ENCODE peak calls at places on chromosomes 2 and 18, in six cellular contexts. Q is IMR-90, V is H1, U is H9, N is trophoblast cell, X is neuronal stem cell. R is an unnamed sample. For H3K27me3, the result is how much of the 10 kb centered on the place peaks cover.

GRCh38 chr18:59957957-59958356 is 58.2 kb downstream of the PMAIP1 start:
- DNase-seq in N (peak), V (no peak), X (no peak), U (no peak), Q (peak), R (peak)

GRCh38 chr2:26970928-26971627 is 641 bp downstream of the MAPRE3 start:
- DNase-seq in Q (peak), N (peak), U (peak), V (peak), X (peak), R (peak)

GRCh38 chr18:36127866-36128845 is 984 bp downstream of the SLC39A6 start:
- DNase-seq in U (peak), V (no peak), N (peak), Q (peak), X (peak), R (peak)

GRCh38 chr2:104872866-104873688 is 19.2 kb downstream of the POU3F3 start:
- DNase-seq in U (peak), N (peak), Q (peak), V (peak), X (peak), R (peak)

GRCh38 chr18:63236417-63236816 is 83.2 kb downstream of the BCL2 start:
- DNase-seq in V (no peak), X (no peak), N (no peak), Q (no peak), U (no peak), R (no peak)

GRCh38 chr2:233416199-233416598 is 61.9 kb downstream of the DGKD start:
- DNase-seq in N (no peak), X (no peak), Q (no peak), U (no peak), V (peak), R (no peak)

GRCh38 chr2:179569834-179570233 is 291.6 kb downstream of the ZNF385B start:
- DNase-seq in U (no peak), V (no peak), N (no peak), X (no peak), Q (peak), R (peak)

GRCh38 chr18:56028514-56028913 is 440.5 kb upstream of the TCF4 start:
- DNase-seq in X (no peak), Q (peak), V (no peak), U (no peak), N (no peak), R (peak)

GRCh38 chr2:144530596-144530995 is 10.7 kb upstream of the ZEB2 start:
- DNase-seq in X (no peak), V (no peak), Q (no peak), N (no peak), U (no peak), R (no peak)

GRCh38 chr2:149744845-149745244 is 157.3 kb upstream of the MMADHC start:
- DNase-seq in Q (peak), N (no peak), V (no peak), X (no peak), U (no peak), R (peak)

GRCh38 chr2:73987109-73987947 is 2.6 kb downstream of the TET3 start:
- DNase-seq in Q (peak), X (no peak), N (peak), V (no peak), U (no peak), R (peak)

GRCh38 chr2:228417966-228418365 is 236.5 kb upstream of the SPHKAP start:
- DNase-seq in X (no peak), V (no peak), N (no peak), Q (no peak), U (no peak), R (no peak)

GRCh38 chr2:132965469-132965868 is 295.5 kb upstream of the LYPD1 start:
- DNase-seq in V (no peak), Q (no peak), X (no peak), N (no peak), U (no peak), R (no peak)

GRCh38 chr2:161373939-161374338 is 42.2 kb upstream of the TBR1 start:
- DNase-seq in V (no peak), X (no peak), U (no peak), Q (peak), N (peak), R (no peak)

GRCh38 chr18:5626130-5626880 is 82.5 kb upstream of the EPB41L3 start:
- DNase-seq in N (no peak), Q (no peak), U (no peak), X (no peak), V (no peak), R (no peak)

GRCh38 chr2:197090713-197091367 is 164.3 kb upstream of the PGAP1 start:
- DNase-seq in V (peak), X (no peak), U (peak), Q (no peak), N (no peak), R (no peak)

GRCh38 chr18:48093104-48093503 is 162.6 kb upstream of the SMAD2 start:
- DNase-seq in U (no peak), X (no peak), N (no peak), Q (no peak), V (no peak), R (no peak)

GRCh38 chr2:121897335-121897970 is 142.0 kb downstream of the TSN start:
- DNase-seq in V (no peak), Q (peak), U (peak), N (peak), X (no peak), R (peak)

GRCh38 chr2:160687629-160688028 is 194.0 kb upstream of the RBMS1 start:
- DNase-seq in Q (no peak), X (no peak), N (no peak), V (no peak), U (no peak), R (no peak)

GRCh38 chr18:72235422-72235821 is 308.7 kb downstream of the CBLN2 start:
- DNase-seq in Q (no peak), U (peak), V (no peak), N (no peak), X (peak), R (no peak)

GRCh38 chr18:22667616-22668422 is 250.1 kb upstream of the CTAGE1 start:
- DNase-seq in Q (peak), V (no peak), X (no peak), N (no peak), U (no peak), R (peak)

GRCh38 chr2:235827585-235827992 is 333.7 kb downstream of the AGAP1 start:
- DNase-seq in N (no peak), X (no peak), Q (no peak), U (no peak), V (no peak), R (peak)

GRCh38 chr2:16950436-16950835 is 284.8 kb upstream of the CYRIA start:
- DNase-seq in V (no peak), U (no peak), N (peak), X (no peak), Q (no peak), R (no peak)

GRCh38 chr2:159521272-159521671 is 95.1 kb downstream of the BAZ2B start:
- DNase-seq in N (no peak), V (no peak), X (no peak), U (no peak), Q (no peak), R (no peak)

GRCh38 chr2:47354013-47354816 is 48.7 kb upstream of the MSH2 start:
- DNase-seq in N (no peak), V (no peak), X (no peak), U (no peak), Q (peak), R (peak)

GRCh38 chr18:9596257-9596656 is 18.1 kb downstream of the PPP4R1 start:
- DNase-seq in U (no peak), X (no peak), N (no peak), V (no peak), Q (no peak), R (no peak)

GRCh38 chr18:21612125-21613100 is at the start of gene SNRPD1:
- DNase-seq in X (peak), U (peak), N (peak), V (peak), Q (peak), R (peak)
- H3K18ac ChIP-seq in X (peak), U (peak), N (peak), V (peak), Q (no peak), R (peak)

GRCh38 chr18:69785466-69785865 is 162.2 kb downstream of the CD226 start:
- DNase-seq in U (no peak), N (no peak), V (no peak), X (no peak), Q (peak), R (no peak)
- H3K27me3 ChIP-seq in U (under half), N (under half), V (under half), X (under half), Q (under half), R (under half)

GRCh38 chr2:18445412-18446320 is 114.8 kb downstream of the RDH14 start:
- DNase-seq in V (no peak), X (no peak), U (no peak), N (no peak), Q (no peak), R (no peak)
- H3K14ac ChIP-seq in V (no peak), X (no peak), U (no peak), N (no peak), Q (peak), R (no peak)

GRCh38 chr2:208182835-208183234 is 7.0 kb downstream of the C2orf80 start:
- DNase-seq in V (no peak), U (no peak), N (no peak), X (no peak), Q (no peak), R (no peak)

GRCh38 chr2:208186465-208186864 is 3.4 kb downstream of the C2orf80 start:
- DNase-seq in U (no peak), X (no peak), Q (no peak), N (no peak), V (no peak), R (no peak)

GRCh38 chr2:208186921-208187320 is 2.9 kb downstream of the C2orf80 start:
- DNase-seq in V (no peak), U (no peak), X (no peak), N (no peak), Q (no peak), R (no peak)

GRCh38 chr2:208183937-208184336 is 5.9 kb downstream of the C2orf80 start:
- DNase-seq in Q (no peak), X (no peak), N (no peak), U (no peak), V (no peak), R (no peak)

GRCh38 chr2:208183526-208183925 is 6.3 kb downstream of the C2orf80 start:
- DNase-seq in Q (no peak), X (no peak), V (peak), N (no peak), U (peak), R (no peak)
- H3K18ac ChIP-seq in Q (no peak), X (no peak), V (no peak), N (no peak), U (no peak), R (no peak)

R was measured in mesenchymal stem cell.